ENCODE peak calls at places on chromosomes 11 and 22, in six cellular contexts. X is HFF-Myc, F is frontal cortex, U is HS-5, R is thyroid gland, K is NB4. H is an unnamed sample.

GRCh38 chr22:40276877-40277823 is 69.2 kb upstream of the ADSL start:
- DNase-seq in X (no peak), F (no peak), U (peak), R (no peak), K (no peak), H (peak)

GRCh38 chr22:46626911-46627805 is 7.0 kb downstream of the GRAMD4 start:
- DNase-seq in X (no peak), F (no peak), U (no peak), R (no peak), K (no peak), H (no peak)

GRCh38 chr11:44470849-44471248 is 94.6 kb upstream of the CD82 start:
- DNase-seq in X (no peak), F (no peak), U (no peak), R (peak), K (no peak), H (no peak)

GRCh38 chr11:32312206-32312817 is 123.0 kb downstream of the WT1 start:
- DNase-seq in X (no peak), F (no peak), U (peak), R (no peak), K (no peak), H (no peak)

GRCh38 chr22:30434775-30435315 is 9.3 kb downstream of the MTFP1 start:
- DNase-seq in X (no peak), F (no peak), U (no peak), R (no peak), K (no peak), H (no peak)

GRCh38 chr22:37088750-37089408 is 20.6 kb downstream of the TMPRSS6 start:
- DNase-seq in X (no peak), F (no peak), U (no peak), R (no peak), K (no peak), H (no peak)

GRCh38 chr11:65645710-65646109 is 7.8 kb downstream of the SIPA1 start:
- DNase-seq in X (no peak), F (no peak), U (no peak), R (no peak), K (no peak), H (no peak)

GRCh38 chr22:43168416-43169309 is 17.3 kb downstream of the TSPO start:
- DNase-seq in X (no peak), F (no peak), U (no peak), R (no peak), K (no peak), H (no peak)

GRCh38 chr11:16179668-16180067 is 176.7 kb downstream of the SOX6 start:
- DNase-seq in X (no peak), F (no peak), U (peak), R (no peak), K (no peak), H (peak)

GRCh38 chr11:2212411-2213251 is 41.0 kb upstream of the TH start:
- DNase-seq in X (no peak), F (no peak), U (no peak), R (no peak), K (no peak), H (no peak)

GRCh38 chr22:32997295-32997694 is 60.9 kb downstream of the SYN3 start:
- DNase-seq in X (no peak), F (no peak), U (no peak), R (no peak), K (no peak), H (no peak)

H was measured in GM04504.